ENCODE peak calls at places on chromosomes 13 and 19, in five cellular contexts. Z is GM12878, B is H1, R is HCT116, J is K562. C is an unnamed sample.

GRCh38 chr13:114288157-114288591 is 6.8 kb downstream of the UPF3A start:
- DNase-seq in Z (no peak), J (no peak), B (no peak), R (no peak), C (no peak)

GRCh38 chr13:71054358-71054757 is 812.6 kb downstream of the DACH1 start:
- DNase-seq in Z (no peak), B (no peak), J (no peak), R (no peak), C (no peak)

GRCh38 chr13:21436582-21436981 is 22.5 kb downstream of the ZDHHC20 start:
- DNase-seq in B (no peak), Z (no peak), J (no peak), R (no peak), C (no peak)

GRCh38 chr19:42270346-42271044 is 1.4 kb downstream of the CIC start:
- DNase-seq in Z (no peak), J (peak), B (no peak), R (no peak), C (no peak)

GRCh38 chr19:31349160-31349881 is at the start of gene TSHZ3:
- DNase-seq in B (no peak), Z (no peak), J (peak), R (no peak), C (no peak)

GRCh38 chr13:95624020-95624419 is 20.5 kb downstream of the DZIP1 start:
- DNase-seq in B (no peak), J (peak), Z (no peak), R (peak), C (peak)

GRCh38 chr13:41648314-41648935 is 191.1 kb downstream of the RGCC start:
- DNase-seq in J (no peak), Z (no peak), B (no peak), R (peak), C (peak)

GRCh38 chr13:49635599-49636433 is 7.5 kb downstream of the ARL11 start:
- DNase-seq in J (no peak), Z (peak), B (peak), R (no peak), C (no peak)

GRCh38 chr19:54248016-54248601 is 5.5 kb upstream of the LILRA6 start:
- DNase-seq in J (no peak), R (no peak), B (no peak), Z (no peak), C (no peak)

GRCh38 chr19:51754770-51755169 is 3.1 kb upstream of the FPR1 start:
- DNase-seq in B (no peak), R (no peak), J (no peak), Z (no peak), C (no peak)

GRCh38 chr13:33426131-33426530 is 140.6 kb upstream of the STARD13 start:
- DNase-seq in B (no peak), R (no peak), J (no peak), Z (no peak), C (no peak)

GRCh38 chr19:16589917-16590316 is 17.7 kb upstream of the SLC35E1 start:
- DNase-seq in J (no peak), Z (no peak), B (no peak), R (no peak), C (no peak)

GRCh38 chr19:56107626-56108351 is 13.3 kb downstream of the ZNF787 start:
- DNase-seq in Z (no peak), J (no peak), R (no peak), B (no peak), C (no peak)

GRCh38 chr19:19053508-19054314 is 10.1 kb upstream of the SLC25A42 start:
- DNase-seq in Z (no peak), B (peak), J (peak), R (peak), C (no peak)

GRCh38 chr13:99280166-99280565 is 22.0 kb upstream of the GPR18 start:
- DNase-seq in B (no peak), R (no peak), J (no peak), Z (no peak), C (no peak)

GRCh38 chr19:16901491-16902175 is 12.8 kb downstream of the F2RL3 start:
- DNase-seq in J (peak), R (no peak), Z (no peak), B (no peak), C (no peak)

GRCh38 chr19:11268783-11269267 is 6.5 kb upstream of the DOCK6 start:
- DNase-seq in Z (no peak), B (no peak), R (no peak), J (peak), C (no peak)
- TF ChIP-seq SIN3A in Z (no peak), B (no peak), R (no peak), J (no peak), C (no peak)

DNA sequence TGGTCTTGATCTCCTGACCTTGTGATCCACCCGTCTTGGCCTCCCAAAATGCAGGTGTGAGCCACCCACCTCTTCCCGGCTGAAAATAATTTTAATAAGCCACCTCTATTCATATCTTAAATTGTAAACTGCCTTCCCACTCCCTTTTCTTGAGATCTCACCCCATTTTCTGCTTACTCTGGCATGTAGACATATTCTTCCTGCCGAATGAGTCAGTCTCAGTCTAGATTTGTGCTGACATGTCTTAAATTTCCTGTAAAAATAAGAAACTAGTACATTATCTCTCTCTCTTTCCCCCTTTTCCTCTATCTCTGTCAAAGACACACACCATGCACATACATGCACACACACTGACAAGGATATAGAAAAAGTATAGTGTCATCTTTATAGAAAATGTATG is 60.9 kb downstream of the THSD1 start:
- DNase-seq in Z (no peak), B (no peak), R (no peak), J (no peak), C (no peak)
- TF ChIP-seq SIN3A in Z (no peak), B (no peak), R (no peak), J (no peak), C (no peak)

DNA sequence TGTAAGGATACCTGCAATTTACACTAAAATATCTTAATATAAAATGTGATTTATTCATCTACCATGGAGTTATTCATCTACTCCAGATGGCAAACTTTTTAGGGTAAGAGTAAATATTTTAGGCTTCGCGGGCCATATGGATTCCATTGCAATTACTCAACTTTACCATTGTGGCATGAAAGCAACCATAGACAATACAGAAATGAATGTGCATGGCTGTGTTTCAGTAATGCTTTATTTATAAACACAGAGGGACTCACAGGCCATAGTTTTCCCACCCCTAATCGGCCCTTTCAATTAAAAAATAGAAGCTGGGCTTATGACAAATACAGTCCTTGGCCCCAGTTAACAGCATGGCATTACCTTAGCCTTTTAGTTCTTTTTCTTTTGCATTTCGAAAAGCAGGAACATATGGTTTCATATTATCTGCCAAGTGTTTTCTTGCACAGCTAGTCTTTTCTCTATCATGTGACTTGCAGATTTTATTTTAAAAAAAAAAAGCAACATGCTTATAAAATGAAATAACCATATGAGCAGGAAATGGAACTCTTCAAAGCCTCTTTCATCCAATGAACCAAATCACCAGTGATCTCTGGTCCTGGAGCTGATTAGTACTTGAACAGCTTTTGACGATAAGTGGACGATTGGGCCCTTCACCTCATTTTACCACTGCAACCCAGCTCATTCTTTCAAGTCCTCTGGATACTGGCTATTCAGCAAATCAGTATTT is 64.0 kb downstream of the LHFPL6 start:
- DNase-seq in Z (no peak), R (no peak), J (no peak), B (no peak), C (no peak)
- TF ChIP-seq SIN3A in Z (no peak), R (no peak), J (no peak), B (no peak), C (no peak)

GRCh38 chr13:38363219-38363618 is 13.6 kb downstream of the UFM1 start:
- DNase-seq in B (no peak), J (no peak), R (no peak), Z (no peak), C (no peak)

GRCh38 chr13:38366954-38367645 is 17.4 kb downstream of the UFM1 start:
- DNase-seq in J (no peak), R (no peak), Z (no peak), B (no peak), C (peak)

GRCh38 chr13:38358703-38359102 is 9.1 kb downstream of the UFM1 start:
- DNase-seq in R (no peak), J (no peak), B (no peak), Z (no peak), C (no peak)

GRCh38 chr13:38361551-38362262 is 12.1 kb downstream of the UFM1 start:
- DNase-seq in Z (no peak), B (no peak), J (no peak), R (no peak), C (no peak)
- TF ChIP-seq SIN3A in Z (no peak), B (no peak), J (no peak), R (no peak), C (no peak)

C was measured in Panc1.